ENCODE peak calls at places on chromosomes 7 and 10, in seven cellular contexts. One of them, this sample, is unnamed.

GRCh38 chr10:26410356-26410755 is 27.8 kb upstream of the APBB1IP start:
- DNase-seq in pancreas: no peak
- DNase-seq in Peyer's patch: no peak
- DNase-seq in CD8-positive, alpha-beta memory T cell: no peak
- DNase-seq in cardiac muscle cell: no peak
- DNase-seq in colonic mucosa: no peak
- DNase-seq in CD8-positive, alpha-beta T cell: no peak
- DNase-seq in this sample: no peak

GRCh38 chr7:120334475-120334874 is 61.5 kb downstream of the KCND2 start:
- DNase-seq in pancreas: no peak
- DNase-seq in Peyer's patch: no peak
- DNase-seq in CD8-positive, alpha-beta memory T cell: no peak
- DNase-seq in cardiac muscle cell: no peak
- DNase-seq in colonic mucosa: no peak
- DNase-seq in CD8-positive, alpha-beta T cell: no peak
- DNase-seq in this sample: no peak

GRCh38 chr10:122019414-122019975 is 30.5 kb downstream of the TACC2 start:
- DNase-seq in pancreas: peak; percentile 79
- DNase-seq in Peyer's patch: no peak
- DNase-seq in CD8-positive, alpha-beta memory T cell: no peak
- DNase-seq in cardiac muscle cell: no peak
- DNase-seq in colonic mucosa: peak; percentile 91
- DNase-seq in CD8-positive, alpha-beta T cell: no peak
- DNase-seq in this sample: no peak

GRCh38 chr10:117221156-117221711 is 19.7 kb upstream of the SLC18A2 start:
- DNase-seq in pancreas: no peak
- DNase-seq in Peyer's patch: no peak
- DNase-seq in CD8-positive, alpha-beta memory T cell: no peak
- DNase-seq in cardiac muscle cell: no peak
- DNase-seq in colonic mucosa: no peak
- DNase-seq in CD8-positive, alpha-beta T cell: no peak
- DNase-seq in this sample: no peak

GRCh38 chr7:82141427-82141826 is 302.1 kb downstream of the CACNA2D1 start:
- DNase-seq in pancreas: no peak
- DNase-seq in Peyer's patch: no peak
- DNase-seq in CD8-positive, alpha-beta memory T cell: no peak
- DNase-seq in cardiac muscle cell: no peak
- DNase-seq in colonic mucosa: no peak
- DNase-seq in CD8-positive, alpha-beta T cell: no peak
- DNase-seq in this sample: no peak

GRCh38 chr7:93894426-93894825 is 3.9 kb upstream of the TFPI2 start:
- DNase-seq in pancreas: no peak
- DNase-seq in Peyer's patch: no peak
- DNase-seq in CD8-positive, alpha-beta memory T cell: no peak
- DNase-seq in cardiac muscle cell: no peak
- DNase-seq in colonic mucosa: no peak
- DNase-seq in CD8-positive, alpha-beta T cell: no peak
- DNase-seq in this sample: no peak

GRCh38 chr10:131745591-131745990 is 155.2 kb upstream of the PPP2R2D start:
- DNase-seq in pancreas: no peak
- DNase-seq in Peyer's patch: no peak
- DNase-seq in CD8-positive, alpha-beta memory T cell: no peak
- DNase-seq in cardiac muscle cell: no peak
- DNase-seq in colonic mucosa: no peak
- DNase-seq in CD8-positive, alpha-beta T cell: no peak
- DNase-seq in this sample: no peak

GRCh38 chr7:40765633-40766032 is 630.8 kb downstream of the SUGCT start:
- DNase-seq in pancreas: no peak
- DNase-seq in Peyer's patch: no peak
- DNase-seq in CD8-positive, alpha-beta memory T cell: no peak
- DNase-seq in cardiac muscle cell: no peak
- DNase-seq in colonic mucosa: no peak
- DNase-seq in CD8-positive, alpha-beta T cell: no peak
- DNase-seq in this sample: no peak

GRCh38 chr10:131743190-131744151 is 157.3 kb upstream of the PPP2R2D start:
- DNase-seq in pancreas: no peak
- DNase-seq in Peyer's patch: no peak
- DNase-seq in CD8-positive, alpha-beta memory T cell: no peak
- DNase-seq in cardiac muscle cell: no peak
- DNase-seq in colonic mucosa: no peak
- DNase-seq in CD8-positive, alpha-beta T cell: no peak
- DNase-seq in this sample: no peak

GRCh38 chr10:116708386-116708785 is 34.0 kb downstream of the HSPA12A start:
- DNase-seq in pancreas: no peak
- DNase-seq in Peyer's patch: no peak
- DNase-seq in CD8-positive, alpha-beta memory T cell: no peak
- DNase-seq in cardiac muscle cell: no peak
- DNase-seq in colonic mucosa: no peak
- DNase-seq in CD8-positive, alpha-beta T cell: no peak
- DNase-seq in this sample: no peak

GRCh38 chr10:572696-573095 is 116.8 kb downstream of the DIP2C start:
- DNase-seq in pancreas: no peak
- DNase-seq in Peyer's patch: no peak
- DNase-seq in CD8-positive, alpha-beta memory T cell: no peak
- DNase-seq in cardiac muscle cell: no peak
- DNase-seq in colonic mucosa: no peak
- DNase-seq in CD8-positive, alpha-beta T cell: no peak
- DNase-seq in this sample: no peak

GRCh38 chr7:11196143-11196542 is 222.5 kb downstream of the PHF14 start:
- DNase-seq in pancreas: no peak
- DNase-seq in Peyer's patch: no peak
- DNase-seq in CD8-positive, alpha-beta memory T cell: no peak
- DNase-seq in cardiac muscle cell: no peak
- DNase-seq in colonic mucosa: no peak
- DNase-seq in CD8-positive, alpha-beta T cell: no peak
- DNase-seq in this sample: no peak

GRCh38 chr10:10796061-10796773 is 221.5 kb upstream of the CELF2 start:
- DNase-seq in pancreas: no peak
- DNase-seq in Peyer's patch: no peak
- DNase-seq in CD8-positive, alpha-beta memory T cell: no peak
- DNase-seq in cardiac muscle cell: no peak
- DNase-seq in colonic mucosa: no peak
- DNase-seq in CD8-positive, alpha-beta T cell: no peak
- DNase-seq in this sample: no peak

GRCh38 chr10:111222961-111223360 is 146.1 kb downstream of the ADRA2A start:
- DNase-seq in pancreas: no peak
- DNase-seq in Peyer's patch: no peak
- DNase-seq in CD8-positive, alpha-beta memory T cell: no peak
- DNase-seq in cardiac muscle cell: no peak
- DNase-seq in colonic mucosa: no peak
- DNase-seq in CD8-positive, alpha-beta T cell: no peak
- DNase-seq in this sample: no peak

GRCh38 chr10:116073451-116073850 is 199.6 kb downstream of the GFRA1 start:
- DNase-seq in pancreas: no peak
- DNase-seq in Peyer's patch: no peak
- DNase-seq in CD8-positive, alpha-beta memory T cell: no peak
- DNase-seq in cardiac muscle cell: no peak
- DNase-seq in colonic mucosa: no peak
- DNase-seq in CD8-positive, alpha-beta T cell: no peak
- DNase-seq in this sample: no peak

GRCh38 chr7:24779283-24779655 is 22.0 kb upstream of the GSDME start:
- DNase-seq in pancreas: no peak
- DNase-seq in Peyer's patch: no peak
- DNase-seq in CD8-positive, alpha-beta memory T cell: no peak
- DNase-seq in cardiac muscle cell: no peak
- DNase-seq in colonic mucosa: no peak
- DNase-seq in CD8-positive, alpha-beta T cell: no peak
- DNase-seq in this sample: no peak

GRCh38 chr7:4799508-4800268 is 24.3 kb downstream of the AP5Z1 start:
- DNase-seq in pancreas: peak; percentile 57
- DNase-seq in Peyer's patch: no peak
- DNase-seq in CD8-positive, alpha-beta memory T cell: no peak
- DNase-seq in cardiac muscle cell: no peak
- DNase-seq in colonic mucosa: no peak
- DNase-seq in CD8-positive, alpha-beta T cell: no peak
- DNase-seq in this sample: no peak

GRCh38 chr10:97406064-97406463 is 4.9 kb upstream of the RRP12 start:
- DNase-seq in pancreas: no peak
- DNase-seq in Peyer's patch: no peak
- DNase-seq in CD8-positive, alpha-beta memory T cell: no peak
- DNase-seq in cardiac muscle cell: no peak
- DNase-seq in colonic mucosa: no peak
- DNase-seq in CD8-positive, alpha-beta T cell: no peak
- DNase-seq in this sample: no peak

GRCh38 chr7:34066968-34067367 is 161.6 kb downstream of the BMPER start:
- DNase-seq in pancreas: no peak
- DNase-seq in Peyer's patch: no peak
- DNase-seq in CD8-positive, alpha-beta memory T cell: no peak
- DNase-seq in cardiac muscle cell: no peak
- DNase-seq in colonic mucosa: no peak
- DNase-seq in CD8-positive, alpha-beta T cell: no peak
- DNase-seq in this sample: no peak

GRCh38 chr10:68261132-68261856 is 29.4 kb upstream of the ATOH7 start:
- DNase-seq in pancreas: peak; percentile 63
- DNase-seq in Peyer's patch: no peak
- DNase-seq in CD8-positive, alpha-beta memory T cell: no peak
- DNase-seq in cardiac muscle cell: peak; percentile 63
- DNase-seq in colonic mucosa: peak; percentile 23
- DNase-seq in CD8-positive, alpha-beta T cell: no peak
- DNase-seq in this sample: no peak

GRCh38 chr10:72080042-72081035 is 8.0 kb downstream of the SPOCK2 start:
- DNase-seq in pancreas: no peak
- DNase-seq in Peyer's patch: no peak
- DNase-seq in CD8-positive, alpha-beta memory T cell: no peak
- DNase-seq in cardiac muscle cell: no peak
- DNase-seq in colonic mucosa: no peak
- DNase-seq in CD8-positive, alpha-beta T cell: no peak
- DNase-seq in this sample: no peak

GRCh38 chr7:42319631-42320030 is 82.6 kb upstream of the GLI3 start:
- DNase-seq in pancreas: no peak
- DNase-seq in Peyer's patch: no peak
- DNase-seq in CD8-positive, alpha-beta memory T cell: no peak
- DNase-seq in cardiac muscle cell: no peak
- DNase-seq in colonic mucosa: no peak
- DNase-seq in CD8-positive, alpha-beta T cell: no peak
- DNase-seq in this sample: no peak

GRCh38 chr10:62582804-62583208 is 208.6 kb downstream of the ZNF365 start:
- DNase-seq in pancreas: no peak
- DNase-seq in Peyer's patch: no peak
- DNase-seq in CD8-positive, alpha-beta memory T cell: no peak
- DNase-seq in cardiac muscle cell: no peak
- DNase-seq in colonic mucosa: peak; percentile 53
- DNase-seq in CD8-positive, alpha-beta T cell: no peak
- DNase-seq in this sample: no peak

GRCh38 chr7:43702974-43703373 is 26.3 kb downstream of the COA1 start:
- DNase-seq in pancreas: no peak
- DNase-seq in Peyer's patch: no peak
- DNase-seq in CD8-positive, alpha-beta memory T cell: no peak
- DNase-seq in cardiac muscle cell: no peak
- DNase-seq in colonic mucosa: no peak
- DNase-seq in CD8-positive, alpha-beta T cell: no peak
- DNase-seq in this sample: no peak
- H3K36me3 ChIP-seq in pancreas: no peaks in the 10 kb centered on the region
- H3K36me3 ChIP-seq in Peyer's patch: no peaks in the 10 kb centered on the region
- H3K36me3 ChIP-seq in CD8-positive, alpha-beta memory T cell: no peaks in the 10 kb centered on the region
- H3K36me3 ChIP-seq in cardiac muscle cell: no peaks in the 10 kb centered on the region
- H3K36me3 ChIP-seq in colonic mucosa: no peaks in the 10 kb centered on the region
- H3K36me3 ChIP-seq in CD8-positive, alpha-beta T cell: no peaks in the 10 kb centered on the region
- H3K36me3 ChIP-seq in this sample: peaks cover 5% of the 10 kb centered on the region

DNA sequence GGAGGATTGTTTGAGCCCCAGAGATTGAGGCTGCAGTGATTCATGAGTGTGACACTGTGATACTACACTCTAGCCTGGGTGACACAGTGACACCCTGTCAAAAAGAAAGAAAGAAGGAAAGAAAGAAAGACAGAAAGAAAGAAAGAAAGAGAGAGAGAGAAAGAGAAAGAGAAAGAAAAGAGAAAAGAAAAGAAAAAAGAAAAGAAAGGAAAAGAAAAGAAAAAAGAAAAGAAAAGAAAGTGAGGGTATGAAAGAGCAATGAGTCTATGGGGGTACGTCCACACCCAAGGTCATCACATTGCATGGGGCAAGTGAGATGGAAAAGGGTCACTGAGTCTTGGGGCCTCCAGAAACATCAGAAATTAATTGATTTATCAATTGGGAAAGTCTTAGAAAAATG is 135.2 kb upstream of the CSTF2T start:
- DNase-seq in pancreas: no peak
- DNase-seq in Peyer's patch: no peak
- DNase-seq in CD8-positive, alpha-beta memory T cell: no peak
- DNase-seq in cardiac muscle cell: no peak
- DNase-seq in colonic mucosa: no peak
- DNase-seq in CD8-positive, alpha-beta T cell: no peak
- DNase-seq in this sample: no peak
- H3K9me3 ChIP-seq in pancreas: no peaks in the 10 kb centered on the region
- H3K9me3 ChIP-seq in Peyer's patch: no peaks in the 10 kb centered on the region
- H3K9me3 ChIP-seq in CD8-positive, alpha-beta memory T cell: no peaks in the 10 kb centered on the region
- H3K9me3 ChIP-seq in cardiac muscle cell: no peaks in the 10 kb centered on the region
- H3K9me3 ChIP-seq in colonic mucosa: no peaks in the 10 kb centered on the region
- H3K9me3 ChIP-seq in CD8-positive, alpha-beta T cell: no peaks in the 10 kb centered on the region
- H3K9me3 ChIP-seq in this sample: no peaks in the 10 kb centered on the region

DNA sequence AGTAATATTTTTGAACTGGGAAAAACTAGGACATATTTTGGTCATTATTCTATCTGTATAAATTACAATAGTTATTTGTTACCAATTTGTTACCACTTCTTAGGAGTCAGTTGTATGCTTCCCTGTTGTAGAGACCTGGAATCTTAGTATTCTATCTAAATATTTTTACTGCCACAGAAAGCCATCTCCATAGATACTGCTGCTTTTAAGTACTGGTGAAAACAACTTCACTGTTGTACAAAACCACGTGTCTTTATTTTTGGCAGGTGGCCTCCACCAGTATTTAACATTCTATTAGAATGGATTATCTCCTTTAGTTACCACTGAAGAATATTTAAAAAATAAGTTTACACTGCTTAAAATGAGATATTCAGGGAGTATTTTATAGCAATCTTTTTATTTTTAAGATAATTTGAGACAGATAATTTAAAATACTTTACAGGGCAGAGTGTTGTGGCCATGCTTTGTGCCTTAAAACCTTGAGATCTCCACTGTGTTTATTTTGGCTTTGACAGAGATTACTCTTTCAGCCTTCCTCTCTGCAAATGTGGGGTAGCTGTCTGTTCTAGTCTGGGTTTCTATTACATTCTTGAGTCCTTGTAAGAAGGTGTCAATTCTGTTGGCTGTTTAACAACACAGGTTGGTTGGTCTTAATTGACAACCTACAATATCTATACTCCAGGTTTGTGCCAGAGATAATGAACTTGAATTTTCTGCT is 185.6 kb downstream of the LRRC4 start:
- DNase-seq in pancreas: no peak
- DNase-seq in Peyer's patch: no peak
- DNase-seq in CD8-positive, alpha-beta memory T cell: no peak
- DNase-seq in cardiac muscle cell: no peak
- DNase-seq in colonic mucosa: no peak
- DNase-seq in CD8-positive, alpha-beta T cell: no peak
- DNase-seq in this sample: no peak
- H3K36me3 ChIP-seq in pancreas: no peaks in the 10 kb centered on the region
- H3K36me3 ChIP-seq in Peyer's patch: no peaks in the 10 kb centered on the region
- H3K36me3 ChIP-seq in CD8-positive, alpha-beta memory T cell: no peaks in the 10 kb centered on the region
- H3K36me3 ChIP-seq in cardiac muscle cell: no peaks in the 10 kb centered on the region
- H3K36me3 ChIP-seq in colonic mucosa: no peaks in the 10 kb centered on the region
- H3K36me3 ChIP-seq in CD8-positive, alpha-beta T cell: no peaks in the 10 kb centered on the region
- H3K36me3 ChIP-seq in this sample: peaks cover 2% of the 10 kb centered on the region

DNA sequence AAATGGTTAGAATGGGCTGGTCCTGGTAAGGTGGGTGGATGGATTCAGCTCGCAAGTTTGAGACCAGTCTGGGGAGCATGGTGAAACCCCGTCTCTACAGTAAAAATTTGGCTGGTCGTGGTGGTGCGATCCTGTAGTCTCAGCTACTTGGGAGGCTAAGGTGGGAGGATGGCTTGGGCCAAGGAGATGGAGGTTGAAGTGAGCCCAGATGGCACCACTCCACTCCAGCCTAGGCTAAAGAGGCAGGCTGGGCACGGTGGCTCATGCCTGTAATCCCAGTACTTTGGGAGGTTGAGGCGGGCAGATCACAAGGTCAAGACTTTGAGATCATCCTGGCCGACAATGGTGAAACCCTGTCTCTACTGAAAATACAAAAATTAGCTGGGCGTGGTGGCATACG is 15.3 kb downstream of the IFT22 start:
- DNase-seq in pancreas: no peak
- DNase-seq in Peyer's patch: no peak
- DNase-seq in CD8-positive, alpha-beta memory T cell: no peak
- DNase-seq in cardiac muscle cell: no peak
- DNase-seq in colonic mucosa: no peak
- DNase-seq in CD8-positive, alpha-beta T cell: no peak
- DNase-seq in this sample: no peak
- H3K9me3 ChIP-seq in pancreas: no peaks in the 10 kb centered on the region
- H3K9me3 ChIP-seq in Peyer's patch: no peaks in the 10 kb centered on the region
- H3K9me3 ChIP-seq in CD8-positive, alpha-beta memory T cell: peaks cover 5% of the 10 kb centered on the region
- H3K9me3 ChIP-seq in cardiac muscle cell: no peaks in the 10 kb centered on the region
- H3K9me3 ChIP-seq in colonic mucosa: no peaks in the 10 kb centered on the region
- H3K9me3 ChIP-seq in CD8-positive, alpha-beta T cell: no peaks in the 10 kb centered on the region
- H3K9me3 ChIP-seq in this sample: no peaks in the 10 kb centered on the region

This sample was measured in iPS DF 6.9.